ENCODE peak calls at places on chromosomes 5 and 9, in seven cellular contexts. One of them, this sample, is unnamed.

GRCh38 chr5:113678202-113678601 is 164.7 kb downstream of the YTHDC2 start:
- DNase-seq in H1: no peak
- DNase-seq in neural progenitor cell: no peak
- DNase-seq in PC-3: no peak
- DNase-seq in fibroblast of lung: no peak
- DNase-seq in A673: no peak
- DNase-seq in mammary epithelial cell: no peak
- DNase-seq in this sample: no peak

GRCh38 chr9:90433398-90433890 is 209.2 kb downstream of the DIRAS2 start:
- DNase-seq in H1: peak
- DNase-seq in neural progenitor cell: peak
- DNase-seq in PC-3: no peak
- DNase-seq in fibroblast of lung: peak
- DNase-seq in A673: peak
- DNase-seq in mammary epithelial cell: peak
- DNase-seq in this sample: peak

GRCh38 chr5:111142932-111143331 is 50.8 kb downstream of the WDR36 start:
- DNase-seq in H1: no peak
- DNase-seq in neural progenitor cell: no peak
- DNase-seq in PC-3: peak
- DNase-seq in fibroblast of lung: peak
- DNase-seq in A673: no peak
- DNase-seq in mammary epithelial cell: peak
- DNase-seq in this sample: peak

GRCh38 chr9:87556821-87557220 is 59.2 kb downstream of the DAPK1 start:
- DNase-seq in H1: peak
- DNase-seq in neural progenitor cell: no peak
- DNase-seq in PC-3: no peak
- DNase-seq in fibroblast of lung: no peak
- DNase-seq in A673: no peak
- DNase-seq in mammary epithelial cell: no peak
- DNase-seq in this sample: no peak

GRCh38 chr5:135535420-135535819 is 344 bp downstream of the NEUROG1 start:
- DNase-seq in H1: no peak
- DNase-seq in neural progenitor cell: no peak
- DNase-seq in PC-3: no peak
- DNase-seq in fibroblast of lung: no peak
- DNase-seq in A673: no peak
- DNase-seq in mammary epithelial cell: peak
- DNase-seq in this sample: no peak

GRCh38 chr5:22250528-22250927 is 602.6 kb downstream of the CDH12 start:
- DNase-seq in H1: no peak
- DNase-seq in neural progenitor cell: no peak
- DNase-seq in PC-3: no peak
- DNase-seq in fibroblast of lung: no peak
- DNase-seq in A673: no peak
- DNase-seq in mammary epithelial cell: no peak
- DNase-seq in this sample: no peak

GRCh38 chr5:50655067-50655809 is 11.2 kb upstream of the PARP8 start:
- DNase-seq in H1: no peak
- DNase-seq in neural progenitor cell: no peak
- DNase-seq in PC-3: no peak
- DNase-seq in fibroblast of lung: no peak
- DNase-seq in A673: no peak
- DNase-seq in mammary epithelial cell: no peak
- DNase-seq in this sample: no peak

GRCh38 chr5:139236479-139236878 is 38.3 kb upstream of the SIL1 start:
- DNase-seq in H1: no peak
- DNase-seq in neural progenitor cell: no peak
- DNase-seq in PC-3: no peak
- DNase-seq in fibroblast of lung: no peak
- DNase-seq in A673: no peak
- DNase-seq in mammary epithelial cell: no peak
- DNase-seq in this sample: no peak

GRCh38 chr9:98558575-98558974 is 150.2 kb downstream of the GABBR2 start:
- DNase-seq in H1: no peak
- DNase-seq in neural progenitor cell: no peak
- DNase-seq in PC-3: no peak
- DNase-seq in fibroblast of lung: peak
- DNase-seq in A673: no peak
- DNase-seq in mammary epithelial cell: no peak
- DNase-seq in this sample: peak

GRCh38 chr5:33332804-33333203 is 108.0 kb upstream of the TARS1 start:
- DNase-seq in H1: no peak
- DNase-seq in neural progenitor cell: no peak
- DNase-seq in PC-3: no peak
- DNase-seq in fibroblast of lung: peak
- DNase-seq in A673: no peak
- DNase-seq in mammary epithelial cell: no peak
- DNase-seq in this sample: peak

GRCh38 chr5:1736889-1737711 is 62.5 kb downstream of the MRPL36 start:
- DNase-seq in H1: peak
- DNase-seq in neural progenitor cell: no peak
- DNase-seq in PC-3: no peak
- DNase-seq in fibroblast of lung: no peak
- DNase-seq in A673: no peak
- DNase-seq in mammary epithelial cell: no peak
- DNase-seq in this sample: no peak

GRCh38 chr5:39541920-39542319 is 117.1 kb upstream of the DAB2 start:
- DNase-seq in H1: no peak
- DNase-seq in neural progenitor cell: no peak
- DNase-seq in PC-3: peak
- DNase-seq in fibroblast of lung: peak
- DNase-seq in A673: no peak
- DNase-seq in mammary epithelial cell: no peak
- DNase-seq in this sample: peak

GRCh38 chr5:53170748-53171349 is 61.3 kb upstream of the MOCS2 start:
- DNase-seq in H1: no peak
- DNase-seq in neural progenitor cell: peak
- DNase-seq in PC-3: peak
- DNase-seq in fibroblast of lung: peak
- DNase-seq in A673: peak
- DNase-seq in mammary epithelial cell: peak
- DNase-seq in this sample: peak

GRCh38 chr5:1950096-1950707 is 67.5 kb upstream of the IRX4 start:
- DNase-seq in H1: no peak
- DNase-seq in neural progenitor cell: no peak
- DNase-seq in PC-3: no peak
- DNase-seq in fibroblast of lung: no peak
- DNase-seq in A673: no peak
- DNase-seq in mammary epithelial cell: no peak
- DNase-seq in this sample: no peak

GRCh38 chr9:104682642-104683041 is 11.7 kb upstream of the OR13D1 start:
- DNase-seq in H1: no peak
- DNase-seq in neural progenitor cell: peak
- DNase-seq in PC-3: peak
- DNase-seq in fibroblast of lung: peak
- DNase-seq in A673: peak
- DNase-seq in mammary epithelial cell: peak
- DNase-seq in this sample: peak

GRCh38 chr9:108784128-108784490 is 71.7 kb downstream of the ACTL7B start:
- DNase-seq in H1: no peak
- DNase-seq in neural progenitor cell: no peak
- DNase-seq in PC-3: no peak
- DNase-seq in fibroblast of lung: peak
- DNase-seq in A673: no peak
- DNase-seq in mammary epithelial cell: no peak
- DNase-seq in this sample: peak

GRCh38 chr9:16866542-16866941 is 3.9 kb downstream of the BNC2 start:
- DNase-seq in H1: no peak
- DNase-seq in neural progenitor cell: no peak
- DNase-seq in PC-3: no peak
- DNase-seq in fibroblast of lung: peak
- DNase-seq in A673: no peak
- DNase-seq in mammary epithelial cell: no peak
- DNase-seq in this sample: peak

GRCh38 chr5:61159841-61160240 is 2.4 kb downstream of the SMIM15 start:
- DNase-seq in H1: no peak
- DNase-seq in neural progenitor cell: no peak
- DNase-seq in PC-3: no peak
- DNase-seq in fibroblast of lung: peak
- DNase-seq in A673: peak
- DNase-seq in mammary epithelial cell: no peak
- DNase-seq in this sample: no peak

GRCh38 chr9:124260769-124261603 is 3.2 kb downstream of the NEK6 start:
- DNase-seq in H1: no peak
- DNase-seq in neural progenitor cell: no peak
- DNase-seq in PC-3: peak
- DNase-seq in fibroblast of lung: peak
- DNase-seq in A673: no peak
- DNase-seq in mammary epithelial cell: peak
- DNase-seq in this sample: peak

GRCh38 chr9:124257070-124257864 is 482 bp upstream of the NEK6 start:
- DNase-seq in H1: peak
- DNase-seq in neural progenitor cell: peak
- DNase-seq in PC-3: peak
- DNase-seq in fibroblast of lung: peak
- DNase-seq in A673: no peak
- DNase-seq in mammary epithelial cell: peak
- DNase-seq in this sample: peak

GRCh38 chr9:124258765-124259272 is 1.1 kb downstream of the NEK6 start:
- DNase-seq in H1: peak
- DNase-seq in neural progenitor cell: peak
- DNase-seq in PC-3: peak
- DNase-seq in fibroblast of lung: no peak
- DNase-seq in A673: no peak
- DNase-seq in mammary epithelial cell: peak
- DNase-seq in this sample: no peak

GRCh38 chr9:124257865-124258764 is at the start of gene NEK6:
- DNase-seq in H1: no peak
- DNase-seq in neural progenitor cell: peak
- DNase-seq in PC-3: peak
- DNase-seq in fibroblast of lung: peak
- DNase-seq in A673: peak
- DNase-seq in mammary epithelial cell: peak
- DNase-seq in this sample: peak

GRCh38 chr9:124259273-124260078 is 1.7 kb downstream of the NEK6 start:
- DNase-seq in H1: no peak
- DNase-seq in neural progenitor cell: peak
- DNase-seq in PC-3: peak
- DNase-seq in fibroblast of lung: peak
- DNase-seq in A673: peak
- DNase-seq in mammary epithelial cell: peak
- DNase-seq in this sample: peak
- TF ChIP-seq EZH2 in H1: no peak
- TF ChIP-seq EZH2 in neural progenitor cell: no peak
- TF ChIP-seq EZH2 in PC-3: no peak
- TF ChIP-seq EZH2 in fibroblast of lung: no peak
- TF ChIP-seq EZH2 in A673: no peak
- TF ChIP-seq EZH2 in mammary epithelial cell: no peak
- TF ChIP-seq EZH2 in this sample: no peak

GRCh38 chr5:83026507-83026906 is 50.7 kb downstream of the TMEM167A start:
- DNase-seq in H1: no peak
- DNase-seq in neural progenitor cell: no peak
- DNase-seq in PC-3: no peak
- DNase-seq in fibroblast of lung: no peak
- DNase-seq in A673: no peak
- DNase-seq in mammary epithelial cell: no peak
- DNase-seq in this sample: no peak

GRCh38 chr5:83026930-83027687 is 50.1 kb downstream of the TMEM167A start:
- DNase-seq in H1: no peak
- DNase-seq in neural progenitor cell: peak
- DNase-seq in PC-3: no peak
- DNase-seq in fibroblast of lung: no peak
- DNase-seq in A673: no peak
- DNase-seq in mammary epithelial cell: no peak
- DNase-seq in this sample: no peak

GRCh38 chr5:83025690-83026472 is 51.3 kb downstream of the TMEM167A start:
- DNase-seq in H1: no peak
- DNase-seq in neural progenitor cell: no peak
- DNase-seq in PC-3: no peak
- DNase-seq in fibroblast of lung: no peak
- DNase-seq in A673: no peak
- DNase-seq in mammary epithelial cell: no peak
- DNase-seq in this sample: no peak

GRCh38 chr5:83031391-83031790 is 45.8 kb downstream of the TMEM167A start:
- DNase-seq in H1: no peak
- DNase-seq in neural progenitor cell: no peak
- DNase-seq in PC-3: no peak
- DNase-seq in fibroblast of lung: peak
- DNase-seq in A673: no peak
- DNase-seq in mammary epithelial cell: no peak
- DNase-seq in this sample: peak

GRCh38 chr5:83029912-83030311 is 47.3 kb downstream of the TMEM167A start:
- DNase-seq in H1: no peak
- DNase-seq in neural progenitor cell: no peak
- DNase-seq in PC-3: no peak
- DNase-seq in fibroblast of lung: peak
- DNase-seq in A673: no peak
- DNase-seq in mammary epithelial cell: peak
- DNase-seq in this sample: peak
- TF ChIP-seq EZH2 in H1: no peak
- TF ChIP-seq EZH2 in neural progenitor cell: no peak
- TF ChIP-seq EZH2 in PC-3: no peak
- TF ChIP-seq EZH2 in fibroblast of lung: no peak
- TF ChIP-seq EZH2 in A673: no peak
- TF ChIP-seq EZH2 in mammary epithelial cell: no peak
- TF ChIP-seq EZH2 in this sample: no peak

GRCh38 chr5:76952795-76953536 is at the start of gene CRHBP:
- DNase-seq in H1: peak
- DNase-seq in neural progenitor cell: peak
- DNase-seq in PC-3: no peak
- DNase-seq in fibroblast of lung: no peak
- DNase-seq in A673: no peak
- DNase-seq in mammary epithelial cell: no peak
- DNase-seq in this sample: no peak
- TF ChIP-seq EZH2 in H1: no peak
- TF ChIP-seq EZH2 in neural progenitor cell: no peak
- TF ChIP-seq EZH2 in PC-3: no peak
- TF ChIP-seq EZH2 in fibroblast of lung: peak
- TF ChIP-seq EZH2 in A673: no peak
- TF ChIP-seq EZH2 in mammary epithelial cell: peak
- TF ChIP-seq EZH2 in this sample: no peak

GRCh38 chr5:180593446-180594206 is 2.3 kb upstream of the SCGB3A1 start:
- DNase-seq in H1: no peak
- DNase-seq in neural progenitor cell: no peak
- DNase-seq in PC-3: no peak
- DNase-seq in fibroblast of lung: no peak
- DNase-seq in A673: no peak
- DNase-seq in mammary epithelial cell: no peak
- DNase-seq in this sample: no peak

GRCh38 chr5:180590543-180591248 is 603 bp downstream of the SCGB3A1 start:
- DNase-seq in H1: peak
- DNase-seq in neural progenitor cell: peak
- DNase-seq in PC-3: no peak
- DNase-seq in fibroblast of lung: no peak
- DNase-seq in A673: no peak
- DNase-seq in mammary epithelial cell: no peak
- DNase-seq in this sample: no peak

GRCh38 chr5:180592176-180592575 is 877 bp upstream of the SCGB3A1 start:
- DNase-seq in H1: no peak
- DNase-seq in neural progenitor cell: no peak
- DNase-seq in PC-3: no peak
- DNase-seq in fibroblast of lung: no peak
- DNase-seq in A673: no peak
- DNase-seq in mammary epithelial cell: no peak
- DNase-seq in this sample: no peak

GRCh38 chr5:180589771-180590542 is 1.3 kb downstream of the SCGB3A1 start:
- DNase-seq in H1: peak
- DNase-seq in neural progenitor cell: peak
- DNase-seq in PC-3: no peak
- DNase-seq in fibroblast of lung: no peak
- DNase-seq in A673: no peak
- DNase-seq in mammary epithelial cell: no peak
- DNase-seq in this sample: no peak

GRCh38 chr5:180591249-180591887 is at the start of gene SCGB3A1:
- DNase-seq in H1: peak
- DNase-seq in neural progenitor cell: peak
- DNase-seq in PC-3: no peak
- DNase-seq in fibroblast of lung: no peak
- DNase-seq in A673: no peak
- DNase-seq in mammary epithelial cell: no peak
- DNase-seq in this sample: no peak
- TF ChIP-seq EZH2 in H1: no peak
- TF ChIP-seq EZH2 in neural progenitor cell: no peak
- TF ChIP-seq EZH2 in PC-3: no peak
- TF ChIP-seq EZH2 in fibroblast of lung: no peak
- TF ChIP-seq EZH2 in A673: no peak
- TF ChIP-seq EZH2 in mammary epithelial cell: no peak
- TF ChIP-seq EZH2 in this sample: no peak

This sample was measured in astrocyte.